ENCODE peak calls at places on chromosomes 13 and 19, in seven cellular contexts. D, Z, R, J, W, S and G are unnamed samples.

GRCh38 chr19:2575734-2576481 is 100.0 kb downstream of the GADD45B start:
- DNase-seq in Z (peak), S (peak), J (no peak), D (peak), W (peak), R (no peak), G (no peak)

GRCh38 chr13:112822851-112823250 is 133.0 kb downstream of the ATP11A start:
- DNase-seq in S (no peak), W (no peak), R (no peak), D (peak), J (no peak), Z (no peak), G (no peak)

GRCh38 chr19:37511821-37512220 is 5.1 kb downstream of the ZNF793 start:
- DNase-seq in W (no peak), D (no peak), Z (no peak), J (no peak), S (no peak), R (no peak), G (no peak)

GRCh38 chr19:2186071-2186846 is 22.5 kb downstream of the DOT1L start:
- DNase-seq in R (peak), Z (peak), S (no peak), D (peak), J (peak), W (no peak), G (no peak)

GRCh38 chr19:35030257-35031071 is at the start of gene SCN1B:
- DNase-seq in W (peak), S (peak), J (peak), R (no peak), Z (peak), D (peak), G (peak)

GRCh38 chr13:113044431-113045114 is 61.0 kb upstream of the F7 start:
- DNase-seq in S (peak), W (no peak), D (no peak), R (no peak), Z (no peak), J (no peak), G (peak)

GRCh38 chr19:787551-787950 is 9.7 kb upstream of the PTBP1 start:
- DNase-seq in R (no peak), S (no peak), D (no peak), J (no peak), W (no peak), Z (no peak), G (no peak)

GRCh38 chr13:96650301-96650886 is 343.9 kb downstream of the OXGR1 start:
- DNase-seq in W (no peak), S (no peak), R (no peak), Z (no peak), J (peak), D (no peak), G (no peak)

GRCh38 chr13:44617648-44618047 is 41.5 kb upstream of the TSC22D1 start:
- DNase-seq in D (no peak), R (no peak), Z (no peak), J (no peak), S (no peak), W (no peak), G (no peak)

GRCh38 chr19:1501200-1501595 is 10.2 kb downstream of the REEP6 start:
- DNase-seq in Z (no peak), S (peak), W (no peak), R (no peak), D (no peak), J (no peak), G (no peak)

GRCh38 chr19:2627319-2627829 is 75.1 kb downstream of the GNG7 start:
- DNase-seq in Z (peak), D (peak), R (peak), S (peak), W (no peak), J (peak), G (peak)

GRCh38 chr13:34161829-34162544 is 344.0 kb downstream of the RFC3 start:
- DNase-seq in S (no peak), W (no peak), J (peak), Z (no peak), R (no peak), D (no peak), G (no peak)

GRCh38 chr13:112182251-112182650 is 115.3 kb downstream of the SOX1 start:
- DNase-seq in D (peak), S (no peak), Z (no peak), J (no peak), R (no peak), W (no peak), G (no peak)

GRCh38 chr13:52405767-52406494 is at the start of gene THSD1:
- DNase-seq in W (no peak), J (peak), R (peak), S (peak), D (peak), Z (peak), G (peak)

GRCh38 chr19:8138201-8138600 is 11.2 kb downstream of the FBN3 start:
- DNase-seq in R (no peak), Z (no peak), W (no peak), S (no peak), J (no peak), D (no peak), G (no peak)

GRCh38 chr13:24660023-24660806 is 20.0 kb upstream of the ATP12A start:
- DNase-seq in Z (no peak), W (no peak), D (no peak), J (no peak), R (no peak), S (no peak), G (no peak)

GRCh38 chr19:2251577-2252480 is 2.7 kb downstream of the AMH start:
- DNase-seq in D (no peak), J (peak), S (no peak), R (no peak), W (no peak), Z (no peak), G (no peak)

GRCh38 chr19:49515767-49516166 is 3.3 kb downstream of the FCGRT start:
- DNase-seq in J (no peak), S (peak), R (no peak), Z (peak), D (no peak), W (no peak), G (peak)

GRCh38 chr13:27104606-27105005 is 67.0 kb downstream of the USP12 start:
- DNase-seq in Z (no peak), S (no peak), R (no peak), W (no peak), J (no peak), D (no peak), G (no peak)

GRCh38 chr19:41412953-41413352 is 14.2 kb downstream of the B3GNT8 start:
- DNase-seq in R (no peak), W (no peak), D (no peak), J (no peak), S (no peak), Z (no peak), G (no peak)

GRCh38 chr13:44068737-44069136 is 189.0 kb downstream of the LACC1 start:
- DNase-seq in D (no peak), J (peak), Z (no peak), R (no peak), W (no peak), S (no peak), G (no peak)

GRCh38 chr19:5141926-5142724 is 173.2 kb downstream of the KDM4B start:
- DNase-seq in R (no peak), D (peak), Z (no peak), S (peak), W (no peak), J (no peak), G (peak)

GRCh38 chr19:43780706-43781525 is at the start of gene KCNN4:
- DNase-seq in W (peak), S (no peak), D (peak), J (peak), R (no peak), Z (no peak), G (peak)

GRCh38 chr13:63124863-63125262 is 1709.2 kb upstream of the PCDH20 start:
- DNase-seq in D (no peak), Z (no peak), J (peak), R (no peak), W (no peak), S (no peak), G (no peak)

GRCh38 chr13:49791753-49792549 is 531 bp downstream of the KPNA3 start:
- DNase-seq in W (peak), R (peak), D (peak), Z (no peak), J (peak), S (peak), G (peak)

GRCh38 chr19:42301646-42302204 is at the start of gene PRR19:
- DNase-seq in D (no peak), Z (no peak), J (no peak), R (no peak), S (peak), W (no peak), G (no peak)

GRCh38 chr13:44396295-44396962 is 22.8 kb downstream of the SERP2 start:
- DNase-seq in S (no peak), D (peak), R (no peak), Z (no peak), J (no peak), W (no peak), G (no peak)

GRCh38 chr19:17263712-17264640 is 569 bp downstream of the USHBP1 start:
- DNase-seq in W (no peak), J (no peak), Z (no peak), S (no peak), R (no peak), D (no peak), G (no peak)

GRCh38 chr19:17266026-17266425 is 1.2 kb upstream of the BABAM1 start:
- DNase-seq in J (no peak), W (no peak), D (no peak), Z (no peak), R (no peak), S (no peak), G (no peak)

GRCh38 chr19:17266589-17266974 is 661 bp upstream of the BABAM1 start:
- DNase-seq in W (no peak), Z (no peak), D (no peak), R (no peak), S (no peak), J (no peak), G (no peak)

GRCh38 chr19:17262557-17262956 is 2.0 kb downstream of the USHBP1 start:
- DNase-seq in S (no peak), W (no peak), J (no peak), Z (no peak), R (no peak), D (no peak), G (no peak)

GRCh38 chr19:17264641-17264979 is at the start of gene USHBP1:
- DNase-seq in R (no peak), J (no peak), Z (peak), D (no peak), S (peak), W (no peak), G (no peak)
- H3K27ac ChIP-seq in R (no peak), J (no peak), Z (peak), D (no peak), S (peak), W (no peak), G (peak)

DNA sequence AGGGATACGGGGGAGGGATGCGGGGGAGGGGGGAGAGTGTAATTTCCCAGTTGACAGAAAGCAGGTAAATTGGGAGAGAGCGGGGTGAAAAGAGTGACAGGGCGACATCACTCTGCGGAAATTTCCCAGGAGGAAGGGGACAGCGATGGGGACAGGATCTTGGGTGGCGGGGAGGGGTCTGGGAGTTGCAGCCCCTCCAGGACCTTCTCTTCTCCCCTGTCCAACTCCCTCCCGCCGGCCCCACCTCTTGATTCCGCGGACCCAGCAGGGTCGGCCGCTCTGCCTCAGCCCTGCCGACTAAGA is 107.9 kb upstream of the DOCK9 start:
- DNase-seq in J (no peak), D (no peak), Z (no peak), R (no peak), W (no peak), S (no peak), G (no peak)
- H3K27ac ChIP-seq in J (no peak), D (no peak), Z (peak), R (peak), W (peak), S (no peak), G (peak)

GRCh38 chr19:39193785-39194184 is 3.0 kb upstream of the NCCRP1 start:
- DNase-seq in D (no peak), J (no peak), R (no peak), W (no peak), S (no peak), Z (no peak), G (no peak)

GRCh38 chr19:39194832-39195542 is 1.8 kb upstream of the NCCRP1 start:
- DNase-seq in W (no peak), J (no peak), Z (no peak), D (no peak), S (no peak), R (no peak), G (no peak)

GRCh38 chr19:39196320-39196719 is 444 bp upstream of the NCCRP1 start:
- DNase-seq in Z (no peak), S (no peak), R (no peak), D (no peak), W (no peak), J (no peak), G (no peak)

GRCh38 chr19:39196860-39197562 is at the start of gene NCCRP1:
- DNase-seq in S (no peak), R (no peak), D (no peak), W (no peak), Z (no peak), J (no peak), G (no peak)

GRCh38 chr19:39195755-39196154 is 1.0 kb upstream of the NCCRP1 start:
- DNase-seq in R (no peak), D (no peak), J (no peak), W (no peak), S (no peak), Z (no peak), G (no peak)
- H3K27ac ChIP-seq in R (no peak), D (no peak), J (no peak), W (no peak), S (no peak), Z (no peak), G (no peak)

DNA sequence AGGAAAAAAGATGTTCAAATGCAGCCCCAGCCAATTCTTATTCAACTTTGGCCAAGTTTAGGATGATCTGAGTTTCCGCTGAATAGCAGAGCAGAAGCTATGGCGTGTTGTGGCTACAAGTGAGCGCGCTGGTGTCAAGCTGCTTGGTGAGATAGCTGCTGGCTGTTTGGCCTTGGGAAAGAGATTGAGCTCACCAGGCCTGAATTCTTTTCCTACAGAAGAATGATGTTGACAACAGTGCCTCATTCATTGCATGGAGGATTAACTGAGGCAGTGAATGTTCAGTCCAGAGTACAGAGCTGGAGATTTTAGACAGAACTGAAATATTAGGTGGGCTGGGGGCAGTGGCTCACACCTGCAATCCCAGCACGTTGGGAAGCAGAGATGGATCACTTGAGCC is 31.5 kb upstream of the MAP3K10 start:
- DNase-seq in J (no peak), S (no peak), D (no peak), R (no peak), W (no peak), Z (no peak), G (no peak)
- H3K27ac ChIP-seq in J (no peak), S (no peak), D (no peak), R (no peak), W (no peak), Z (no peak), G (no peak)

GRCh38 chr19:13087795-13088537 is 14.7 kb downstream of the LYL1 start:
- DNase-seq in R (no peak), D (no peak), J (no peak), W (no peak), S (peak), Z (no peak), G (no peak)

GRCh38 chr19:13083627-13084026 is 19.0 kb downstream of the LYL1 start:
- DNase-seq in Z (no peak), R (no peak), J (no peak), D (no peak), S (no peak), W (no peak), G (no peak)

GRCh38 chr19:13086341-13086740 is 16.3 kb downstream of the LYL1 start:
- DNase-seq in S (no peak), W (no peak), D (no peak), R (no peak), J (no peak), Z (no peak), G (no peak)

GRCh38 chr19:13087295-13087694 is 15.4 kb downstream of the LYL1 start:
- DNase-seq in J (no peak), D (no peak), Z (no peak), S (no peak), W (no peak), R (no peak), G (no peak)

DNA sequence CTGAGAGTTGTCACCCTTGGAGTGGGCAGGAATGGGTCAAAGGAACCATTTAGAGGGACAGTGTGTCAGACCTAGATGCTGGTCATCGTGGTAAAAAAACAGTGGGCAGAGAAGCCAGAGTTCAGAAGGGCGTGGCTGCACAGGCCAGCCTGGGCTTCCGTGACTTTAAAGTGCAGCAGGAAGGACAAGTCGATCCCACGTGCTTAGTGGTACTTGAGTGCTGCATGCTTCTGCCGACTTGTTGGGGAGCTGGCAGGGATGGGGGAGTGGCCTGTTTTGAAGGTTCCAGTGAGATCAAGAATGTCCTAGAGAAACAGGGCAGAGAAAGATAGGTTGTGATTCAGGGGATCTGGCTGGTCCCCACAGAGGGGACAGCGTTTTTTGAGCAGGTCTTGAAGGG is 17.0 kb downstream of the LYL1 start:
- DNase-seq in J (no peak), S (no peak), W (no peak), R (no peak), D (no peak), Z (no peak), G (no peak)
- H3K27ac ChIP-seq in J (no peak), S (no peak), W (no peak), R (peak), D (no peak), Z (peak), G (peak)